ENCODE peak calls at places on chromosome 13, in seven cellular contexts. N, O, U, I, H, C and P are unnamed samples.

GRCh38 chr13:31160857-31161582 is 684 bp downstream of the HSPH1 start:
- DNase-seq in N (peak; percentile 55), O (peak; percentile 86), U (peak; percentile 76), I (peak; percentile 45), H (peak; percentile 69), C (peak; percentile 78), P (peak; percentile 69)

GRCh38 chr13:80712026-80712425 is 371.1 kb upstream of the SPRY2 start:
- DNase-seq in N (no peak), O (no peak), U (no peak), I (no peak), H (peak; percentile 61), C (no peak), P (no peak)

GRCh38 chr13:28100149-28101121 is at the start of gene FLT3:
- DNase-seq in N (peak; percentile 18), O (peak; percentile 49), U (peak; percentile 60), I (peak; percentile 58), H (peak; percentile 30), C (peak; percentile 79), P (peak; percentile 21)

GRCh38 chr13:99377641-99378040 is 70.4 kb upstream of the GPR183 start:
- DNase-seq in N (no peak), O (no peak), U (no peak), I (no peak), H (no peak), C (no peak), P (no peak)

GRCh38 chr13:87827479-87827878 is 156.3 kb downstream of the SLITRK5 start:
- DNase-seq in N (no peak), O (no peak), U (no peak), I (no peak), H (peak; percentile 59), C (no peak), P (no peak)

GRCh38 chr13:67238277-67238859 is 8.2 kb upstream of the PCDH9 start:
- DNase-seq in N (no peak), O (peak; percentile 26), U (no peak), I (no peak), H (peak; percentile 48), C (peak; percentile 30), P (no peak)

GRCh38 chr13:28171266-28171665 is 32.9 kb downstream of the PAN3 start:
- DNase-seq in N (no peak), O (no peak), U (no peak), I (no peak), H (no peak), C (no peak), P (no peak)

GRCh38 chr13:28161370-28161769 is 23.0 kb downstream of the PAN3 start:
- DNase-seq in N (no peak), O (peak; percentile 48), U (no peak), I (no peak), H (peak; percentile 12), C (no peak), P (no peak)

GRCh38 chr13:111550062-111550461 is 229.6 kb downstream of the TEX29 start:
- DNase-seq in N (no peak), O (no peak), U (no peak), I (no peak), H (no peak), C (no peak), P (no peak)

GRCh38 chr13:40077396-40078027 is 422.1 kb downstream of the COG6 start:
- DNase-seq in N (no peak), O (no peak), U (no peak), I (no peak), H (no peak), C (no peak), P (no peak)

GRCh38 chr13:111474136-111475002 is 153.9 kb downstream of the TEX29 start:
- DNase-seq in N (no peak), O (peak; percentile 56), U (no peak), I (no peak), H (peak; percentile 48), C (peak; percentile 38), P (peak; percentile 23)

GRCh38 chr13:47258384-47258783 is 361.5 kb upstream of the HTR2A start:
- DNase-seq in N (no peak), O (no peak), U (no peak), I (no peak), H (peak; percentile 20), C (no peak), P (no peak)

GRCh38 chr13:66586489-66586888 is 643.6 kb downstream of the PCDH9 start:
- DNase-seq in N (no peak), O (no peak), U (no peak), I (no peak), H (peak; percentile 20), C (no peak), P (no peak)

GRCh38 chr13:22454586-22454985 is 726.2 kb upstream of the SGCG start:
- DNase-seq in N (no peak), O (peak; percentile 15), U (no peak), I (no peak), H (peak; percentile 2), C (no peak), P (no peak)

GRCh38 chr13:97435794-97436193 is 1.8 kb downstream of the RAP2A start:
- DNase-seq in N (no peak), O (no peak), U (no peak), I (no peak), H (peak; percentile 35), C (peak; percentile 66), P (no peak)

GRCh38 chr13:77810430-77810829 is 108.2 kb downstream of the EDNRB start:
- DNase-seq in N (no peak), O (peak; percentile 6), U (no peak), I (no peak), H (peak; percentile 62), C (peak; percentile 55), P (no peak)

GRCh38 chr13:35484384-35484783 is 7.9 kb upstream of the MAB21L1 start:
- DNase-seq in N (no peak), O (no peak), U (no peak), I (no peak), H (no peak), C (no peak), P (no peak)

GRCh38 chr13:20550799-20551198 is 16.2 kb upstream of the IFT88 start:
- DNase-seq in N (no peak), O (no peak), U (no peak), I (no peak), H (peak; percentile 31), C (no peak), P (no peak)

GRCh38 chr13:46484561-46484960 is 68.4 kb upstream of the LRCH1 start:
- DNase-seq in N (no peak), O (no peak), U (no peak), I (no peak), H (no peak), C (no peak), P (no peak)

GRCh38 chr13:34156841-34157365 is 339.0 kb downstream of the RFC3 start:
- DNase-seq in N (peak; percentile 18), O (no peak), U (peak; percentile 86), I (peak; percentile 94), H (peak; percentile 94), C (peak; percentile 92), P (no peak)

GRCh38 chr13:98448642-98448928 is 128.3 kb downstream of the STK24 start:
- DNase-seq in N (no peak), O (no peak), U (no peak), I (no peak), H (no peak), C (peak; percentile 26), P (no peak)

GRCh38 chr13:35470671-35471465 is 5.6 kb downstream of the MAB21L1 start:
- DNase-seq in N (peak; percentile 60), O (peak; percentile 68), U (no peak), I (no peak), H (peak; percentile 82), C (no peak), P (peak; percentile 60)

GRCh38 chr13:38303816-38304215 is 45.8 kb upstream of the UFM1 start:
- DNase-seq in N (no peak), O (no peak), U (no peak), I (no peak), H (no peak), C (no peak), P (no peak)

GRCh38 chr13:80586356-80586755 is 245.4 kb upstream of the SPRY2 start:
- DNase-seq in N (no peak), O (no peak), U (no peak), I (no peak), H (peak; percentile 55), C (no peak), P (no peak)

GRCh38 chr13:106499905-106500304 is 35.6 kb downstream of the EFNB2 start:
- DNase-seq in N (no peak), O (no peak), U (no peak), I (no peak), H (peak; percentile 26), C (peak; percentile 18), P (no peak)

GRCh38 chr13:111399334-111399733 is 78.9 kb downstream of the TEX29 start:
- DNase-seq in N (no peak), O (no peak), U (no peak), I (no peak), H (no peak), C (no peak), P (no peak)

GRCh38 chr13:76570485-76570884 is 315.7 kb downstream of the KCTD12 start:
- DNase-seq in N (no peak), O (no peak), U (no peak), I (no peak), H (no peak), C (no peak), P (no peak)

GRCh38 chr13:91185294-91185863 is 162.1 kb upstream of the MIR17HG start:
- DNase-seq in N (no peak), O (peak; percentile 15), U (no peak), I (no peak), H (peak; percentile 10), C (no peak), P (no peak)
- TF ChIP-seq CTCF in N (peak; percentile 35), O (peak; percentile 30), U (no peak), I (no peak), H (peak; percentile 3), C (no peak), P (no peak)

GRCh38 chr13:109998808-109999528 is 212.6 kb upstream of the IRS2 start:
- DNase-seq in N (no peak), O (no peak), U (no peak), I (no peak), H (peak; percentile 79), C (no peak), P (no peak)
- TF ChIP-seq CTCF in N (peak; percentile 7), O (no peak), U (no peak), I (no peak), H (no peak), C (no peak), P (no peak)

DNA sequence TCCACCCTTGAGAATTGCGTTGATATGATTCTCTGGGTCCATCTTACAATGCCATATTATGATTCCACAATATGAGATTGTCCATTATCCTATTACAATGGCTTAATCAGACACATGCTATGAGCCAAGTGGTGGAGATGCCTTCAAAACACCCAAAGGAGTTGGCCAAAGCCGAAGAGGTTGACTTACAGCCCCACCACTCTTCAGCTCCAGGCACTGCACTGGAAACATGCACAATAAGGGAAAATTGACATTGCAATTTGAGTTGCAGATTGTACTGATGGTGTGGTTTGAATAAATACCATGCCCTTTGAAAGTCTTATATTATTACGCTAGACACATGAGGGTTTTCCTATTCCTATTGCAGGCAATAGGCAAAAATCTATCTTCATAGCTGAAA is 75.4 kb upstream of the TNFSF11 start:
- DNase-seq in N (no peak), O (no peak), U (no peak), I (no peak), H (no peak), C (peak; percentile 63), P (no peak)
- TF ChIP-seq CTCF in N (no peak), O (peak; percentile 6), U (no peak), I (no peak), H (no peak), C (peak; percentile 33), P (no peak)

DNA sequence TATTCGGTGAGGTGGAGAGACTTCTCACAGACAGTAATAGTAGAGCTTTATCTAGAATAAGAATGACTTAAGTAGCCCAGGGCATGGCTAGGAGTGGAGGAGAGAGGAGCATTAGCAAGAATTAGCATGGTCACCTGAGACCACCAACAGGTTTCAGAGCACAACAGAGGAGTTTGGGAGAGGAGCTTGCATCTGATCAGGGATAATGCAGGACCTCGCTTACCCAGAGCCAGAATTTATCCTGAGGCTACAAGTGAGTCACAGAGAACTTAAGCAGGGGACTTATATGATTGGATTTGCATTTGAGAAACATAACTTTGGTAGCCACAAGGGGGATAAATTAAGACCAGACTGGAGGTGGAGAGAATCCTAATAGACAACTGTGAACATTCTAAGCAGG is 102.1 kb upstream of the FNDC3A start:
- DNase-seq in N (no peak), O (peak; percentile 23), U (no peak), I (no peak), H (peak; percentile 61), C (no peak), P (no peak)
- TF ChIP-seq CTCF in N (no peak), O (no peak), U (no peak), I (no peak), H (peak; percentile 23), C (no peak), P (no peak)